ENCODE peak calls at places on chromosomes 16 and 17, in nine cellular contexts. F is aorta, O is mammary epithelial cell, S is heart left ventricle, I is Peyer's patch, V is heart right ventricle, C is transverse colon, L is ascending aorta, J is thyroid gland. B is an unnamed sample.

GRCh38 chr17:6768447-6768846 is 7.6 kb upstream of the FBXO39 start:
- DNase-seq in V (no peak), S (no peak), F (no peak), L (no peak), C (no peak), J (no peak), O (no peak), I (no peak), B (no peak)

GRCh38 chr16:55711959-55712876 is 56.4 kb downstream of the SLC6A2 start:
- DNase-seq in O (peak; percentile 29), S (no peak), V (peak; percentile 54), C (peak; percentile 40), J (peak; percentile 70), I (peak; percentile 79), F (peak; percentile 85), L (no peak), B (peak; percentile 60)

GRCh38 chr16:15701975-15702970 is 52.2 kb downstream of the NDE1 start:
- DNase-seq in C (no peak), S (no peak), F (no peak), I (no peak), J (no peak), V (no peak), L (no peak), O (no peak), B (no peak)

GRCh38 chr17:74872313-74873035 is at the start of gene FDXR:
- DNase-seq in L (no peak), O (no peak), F (no peak), C (no peak), I (no peak), S (no peak), V (no peak), J (no peak), B (no peak)

GRCh38 chr16:19853973-19854876 is 30.4 kb downstream of the GPRC5B start:
- DNase-seq in V (no peak), C (no peak), O (no peak), S (no peak), L (no peak), I (peak; percentile 19), F (no peak), J (no peak), B (no peak)

GRCh38 chr17:46943218-46943510 is 20.2 kb downstream of the GOSR2 start:
- DNase-seq in C (no peak), O (no peak), S (no peak), F (no peak), L (no peak), J (no peak), V (no peak), I (no peak), B (no peak)

GRCh38 chr16:89696598-89697128 is 4.8 kb downstream of the SPATA2L start:
- DNase-seq in L (no peak), I (peak; percentile 70), C (peak; percentile 59), O (no peak), V (no peak), S (no peak), J (no peak), F (no peak), B (no peak)

GRCh38 chr17:32822996-32823395 is 53.9 kb downstream of the MYO1D start:
- DNase-seq in V (no peak), O (no peak), J (no peak), F (no peak), L (no peak), S (no peak), I (no peak), C (no peak), B (no peak)

GRCh38 chr16:57022445-57022844 is 33.1 kb downstream of the NLRC5 start:
- DNase-seq in L (no peak), V (no peak), C (no peak), F (no peak), J (no peak), I (no peak), S (no peak), O (no peak), B (no peak)

GRCh38 chr16:57021693-57022092 is 32.3 kb downstream of the NLRC5 start:
- DNase-seq in C (no peak), S (no peak), I (no peak), L (no peak), V (no peak), J (no peak), F (peak; percentile 50), O (no peak), B (no peak)

GRCh38 chr16:57024894-57025680 is 35.7 kb downstream of the NLRC5 start:
- DNase-seq in F (peak; percentile 74), S (no peak), I (no peak), V (no peak), O (no peak), L (no peak), J (no peak), C (no peak), B (no peak)

GRCh38 chr16:57025941-57026777 is 36.8 kb downstream of the NLRC5 start:
- DNase-seq in I (no peak), C (no peak), J (no peak), S (no peak), L (no peak), V (no peak), O (no peak), F (peak; percentile 74), B (peak; percentile 25)

GRCh38 chr16:57023541-57024249 is 34.3 kb downstream of the NLRC5 start:
- DNase-seq in V (no peak), S (no peak), I (peak; percentile 72), F (peak; percentile 65), J (no peak), C (no peak), L (no peak), O (no peak), B (no peak)
- H3K27ac ChIP-seq in V (no peak overlapping the region), S (no peak overlapping the region), I (no peak overlapping the region), F (no peak overlapping the region), J (no peak overlapping the region), C (no peak overlapping the region), L (no peak overlapping the region), O (no peak overlapping the region), B (no peak overlapping the region)

GRCh38 chr17:81737947-81738800 is 26.1 kb downstream of the SLC25A10 start:
- DNase-seq in O (no peak), C (no peak), J (no peak), S (no peak), I (no peak), L (no peak), F (peak; percentile 59), V (no peak), B (no peak)

GRCh38 chr17:81733507-81734404 is 21.7 kb downstream of the SLC25A10 start:
- DNase-seq in I (peak; percentile 89), V (peak; percentile 83), O (peak; percentile 63), L (peak; percentile 83), C (peak; percentile 89), S (peak; percentile 91), F (peak; percentile 93), J (peak; percentile 86), B (peak; percentile 84)

GRCh38 chr17:81734405-81735055 is 22.4 kb downstream of the SLC25A10 start:
- DNase-seq in J (no peak), L (no peak), F (peak; percentile 77), S (no peak), I (peak; percentile 88), V (no peak), C (peak; percentile 88), O (no peak), B (peak; percentile 88)

GRCh38 chr17:81738801-81739393 is 26.8 kb downstream of the SLC25A10 start:
- DNase-seq in F (peak; percentile 70), O (no peak), J (no peak), I (no peak), S (no peak), L (no peak), V (no peak), C (no peak), B (no peak)

DNA sequence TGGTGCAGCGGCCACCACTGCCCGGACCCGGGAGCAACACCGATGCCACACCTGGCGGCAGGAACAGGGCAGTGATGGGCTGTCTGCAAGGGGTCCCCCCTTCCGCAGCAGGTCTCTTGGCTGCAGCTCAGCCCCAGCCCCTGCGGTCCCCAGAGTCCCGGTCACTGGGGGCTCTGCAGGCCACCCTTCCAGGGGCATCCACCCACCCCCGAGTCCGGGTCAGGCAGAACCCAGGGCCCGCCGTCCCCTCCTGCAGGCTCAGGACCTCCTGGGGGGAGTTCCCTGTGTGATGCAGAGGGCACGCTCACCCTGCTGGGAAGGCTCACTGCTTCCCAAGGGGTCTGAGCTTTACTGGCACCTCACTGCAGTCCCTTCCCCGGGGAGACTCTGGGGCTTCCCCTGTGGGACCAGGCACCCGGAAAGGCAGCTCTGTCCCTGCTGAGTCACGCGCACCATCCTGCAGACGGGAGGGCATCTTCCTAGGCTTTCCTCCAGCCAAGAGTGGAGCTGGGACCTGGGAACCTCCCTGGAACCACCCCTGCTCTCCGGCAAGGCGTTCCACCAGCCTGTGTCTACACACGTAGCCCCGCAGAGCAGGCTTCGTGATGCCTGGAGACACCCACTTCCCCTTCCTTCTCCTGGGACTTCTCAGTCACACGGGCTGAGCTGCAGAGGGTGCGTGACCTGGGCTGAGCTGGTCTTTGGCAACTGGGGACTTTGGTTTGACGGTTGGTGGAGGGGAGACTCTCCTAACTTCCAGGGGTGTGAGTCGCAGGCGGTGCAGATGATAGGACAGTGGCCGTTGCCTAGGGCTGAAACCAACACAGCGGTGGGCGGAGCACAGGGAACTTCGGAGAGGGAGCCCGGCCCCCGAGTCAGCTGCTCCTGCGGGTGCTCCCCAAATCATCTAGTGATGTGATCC is 23.4 kb downstream of the SLC25A10 start:
- DNase-seq in I (peak; percentile 69), C (peak; percentile 54), J (no peak), S (no peak), F (peak; percentile 78), V (no peak), L (no peak), O (peak; percentile 55), B (peak; percentile 73)
- H3K4me3 ChIP-seq in I (peak overlapping the region; percentile 23), C (peak overlapping the region; percentile 0), J (no peak overlapping the region), S (peak overlapping the region; percentile 20), F (no peak overlapping the region), V (peak overlapping the region; percentile 15), L (peak overlapping the region; percentile 5), O (peak overlapping the region; percentile 31), B (no peak overlapping the region)

DNA sequence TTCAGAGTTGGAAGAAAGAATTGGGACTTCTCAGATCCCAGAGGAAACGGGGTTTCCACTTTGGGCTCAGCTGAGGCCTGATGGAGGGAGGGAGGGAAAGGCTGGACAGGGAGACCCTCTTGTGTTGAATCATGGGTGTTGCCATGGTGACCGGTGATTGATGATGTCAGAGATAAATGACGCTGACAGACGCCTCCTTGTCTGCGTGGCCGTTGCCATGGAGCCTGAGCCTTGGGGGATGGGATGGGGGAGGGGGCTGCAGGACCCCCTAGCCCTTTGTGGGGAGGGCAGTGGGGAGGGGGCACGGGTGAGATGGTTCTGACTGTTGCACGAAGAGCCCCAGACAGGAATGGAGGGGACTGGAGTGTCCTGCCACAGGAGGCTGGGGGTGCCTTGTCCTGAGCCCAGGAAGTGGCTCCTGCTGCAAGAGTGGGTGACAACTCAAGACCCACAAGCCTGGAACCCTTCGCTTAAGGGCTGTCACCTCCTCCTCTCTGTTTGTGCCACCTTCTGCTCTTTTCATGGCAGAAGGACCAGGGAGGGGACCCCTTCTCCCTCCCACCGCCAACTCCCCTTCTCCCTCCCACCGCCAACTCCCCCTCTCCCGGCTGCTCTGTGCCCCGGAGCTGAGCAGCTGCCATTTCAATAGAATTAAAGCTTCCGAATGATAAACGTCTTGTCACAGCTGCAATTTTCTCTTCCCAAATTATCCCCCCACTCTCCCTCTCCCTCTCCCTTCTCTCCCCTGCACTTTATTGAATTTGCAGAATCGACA is 13.9 kb downstream of the GJD3 start:
- DNase-seq in S (no peak), C (no peak), I (no peak), O (no peak), J (no peak), V (no peak), L (no peak), F (no peak), B (no peak)
- H3K36me3 ChIP-seq in S (peaks cover 17% of the 10 kb centered on the region), C (peaks cover 10% of the 10 kb centered on the region), I (no peaks in the 10 kb centered on the region), O (peaks cover 15% of the 10 kb centered on the region), J (peaks cover 16% of the 10 kb centered on the region), V (no peaks in the 10 kb centered on the region), L (peaks cover 59% of the 10 kb centered on the region), F (no peaks in the 10 kb centered on the region), B (peaks cover 29% of the 10 kb centered on the region)

GRCh38 chr17:193426-193810 is 12.0 kb upstream of the DOC2B start:
- DNase-seq in V (no peak), C (no peak), J (no peak), O (no peak), S (no peak), L (no peak), F (no peak), I (no peak), B (no peak)

GRCh38 chr17:197352-197751 is 15.9 kb upstream of the DOC2B start:
- DNase-seq in I (no peak), J (no peak), C (no peak), V (no peak), S (no peak), L (no peak), O (no peak), F (peak; percentile 35), B (no peak)

GRCh38 chr17:192666-193425 is 11.4 kb upstream of the DOC2B start:
- DNase-seq in O (no peak), J (no peak), C (no peak), L (no peak), I (no peak), S (no peak), V (no peak), F (no peak), B (no peak)

GRCh38 chr17:194844-195602 is 13.6 kb upstream of the DOC2B start:
- DNase-seq in L (no peak), V (no peak), C (no peak), O (no peak), S (no peak), J (no peak), F (no peak), I (no peak), B (no peak)

DNA sequence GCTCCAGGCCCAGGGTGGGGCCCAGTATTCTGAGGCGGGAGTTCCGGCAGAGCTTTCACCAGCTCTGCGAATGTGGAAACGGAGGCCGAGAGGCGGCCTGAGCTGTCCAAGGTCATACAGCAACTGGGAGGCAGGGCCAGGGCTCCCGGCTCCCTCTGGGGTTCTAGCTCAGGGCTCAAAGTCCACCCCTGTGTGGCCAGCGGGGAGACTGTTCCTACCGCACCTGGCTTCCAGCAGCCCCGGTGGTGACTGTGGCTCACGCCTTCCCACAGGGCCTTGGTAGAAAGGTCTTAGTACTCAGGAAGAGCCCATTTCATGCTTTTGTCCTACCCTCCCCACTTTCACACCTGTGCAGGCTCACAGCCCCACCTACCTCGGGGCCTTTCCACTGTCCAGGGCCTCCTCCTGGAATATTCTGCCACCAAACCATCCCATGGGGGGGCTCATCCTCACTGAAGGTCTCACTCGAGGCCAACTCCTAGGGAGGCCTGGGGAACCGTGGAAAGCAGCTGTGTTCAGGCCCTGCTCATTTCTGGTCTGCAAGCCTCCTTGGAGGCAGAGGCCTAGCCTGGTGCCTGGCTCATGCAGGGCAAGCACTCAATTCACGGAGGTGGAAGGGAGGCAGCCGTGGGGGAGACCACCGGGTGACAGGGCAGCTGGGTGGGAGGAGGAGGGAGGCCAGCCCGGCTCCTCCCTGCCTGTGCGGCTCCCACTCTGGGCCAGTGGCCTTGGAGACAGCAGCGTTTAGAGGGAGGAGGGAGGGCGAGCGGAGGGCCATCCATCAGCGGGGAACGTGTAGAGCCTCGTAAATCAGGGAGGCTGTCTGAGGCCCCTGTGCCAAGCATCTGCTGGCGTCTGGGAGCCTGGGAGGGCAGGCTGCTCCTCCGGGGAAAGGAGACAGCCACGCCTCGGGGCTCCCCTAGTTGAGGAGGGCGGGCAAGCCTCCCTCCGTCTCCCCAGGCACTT is 12.7 kb upstream of the DOC2B start:
- DNase-seq in L (no peak), C (no peak), O (no peak), S (no peak), F (no peak), I (peak; percentile 55), V (no peak), J (no peak), B (peak; percentile 75)
- H3K27ac ChIP-seq in L (no peak overlapping the region), C (no peak overlapping the region), O (no peak overlapping the region), S (no peak overlapping the region), F (no peak overlapping the region), I (no peak overlapping the region), V (no peak overlapping the region), J (no peak overlapping the region), B (no peak overlapping the region)

B was measured in small intestine.